ENCODE peak calls at places on chromosomes 4 and X, in four cellular contexts. X is A549, M is HepG2, E is K562. C is an unnamed sample.

GRCh38 chrX:53599781-53600396 is 86.6 kb downstream of the HUWE1 start:
- DNase-seq in X (no peak), M (no peak), E (no peak), C (no peak)

GRCh38 chr4:128163177-128164117 is 102.3 kb downstream of the LARP1B start:
- DNase-seq in E (no peak), X (peak), M (peak), C (no peak)

GRCh38 chr4:57154191-57154590 is 44.0 kb upstream of the IGFBP7 start:
- DNase-seq in M (no peak), X (no peak), E (no peak), C (no peak)

GRCh38 chrX:49137492-49137891 is 14.0 kb upstream of the GPKOW start:
- DNase-seq in M (peak), X (no peak), E (no peak), C (no peak)

GRCh38 chr4:63986253-63986652 is 423.0 kb downstream of the TECRL start:
- DNase-seq in E (no peak), M (no peak), X (no peak), C (no peak)

GRCh38 chr4:83378426-83378825 is 43.8 kb upstream of the HPSE start:
- DNase-seq in M (no peak), E (peak), X (peak), C (no peak)

GRCh38 chr4:114673306-114673705 is 74.7 kb downstream of the UGT8 start:
- DNase-seq in M (no peak), E (no peak), X (no peak), C (no peak)

GRCh38 chrX:111917591-111917990 is 41.6 kb downstream of the TRPC5OS start:
- DNase-seq in E (no peak), M (no peak), X (no peak), C (no peak)

GRCh38 chr4:71270901-71271300 is 67.9 kb upstream of the SLC4A4 start:
- DNase-seq in E (peak), X (peak), M (peak), C (no peak)

GRCh38 chrX:39309018-39309620 is 507.9 kb downstream of the MID1IP1 start:
- DNase-seq in M (no peak), X (peak), E (no peak), C (no peak)

GRCh38 chr4:137621056-137621455 is 88.8 kb upstream of the PCDH18 start:
- DNase-seq in M (no peak), E (no peak), X (no peak), C (no peak)

GRCh38 chrX:72392816-72393800 is 87.4 kb upstream of the CITED1 start:
- DNase-seq in M (no peak), E (no peak), X (no peak), C (no peak)

GRCh38 chr4:175308236-175308635 is 390.1 kb downstream of the ADAM29 start:
- DNase-seq in X (no peak), M (no peak), E (no peak), C (no peak)

GRCh38 chr4:101418055-101418454 is 70.7 kb upstream of the PPP3CA start:
- DNase-seq in X (no peak), M (no peak), E (no peak), C (no peak)
- TF ChIP-seq RNF2 in X (no peak), M (no peak), E (no peak), C (no peak)

GRCh38 chr4:74675673-74676279 is 118.5 kb downstream of the BTC start:
- DNase-seq in E (peak), X (peak), M (peak), C (no peak)
- TF ChIP-seq RFX5 in E (no peak), X (no peak), M (no peak), C (no peak)

GRCh38 chr4:2042947-2043395 is 16.2 kb upstream of the NAT8L start:
- DNase-seq in X (no peak), E (no peak), M (no peak), C (no peak)

GRCh38 chr4:2041234-2042130 is 17.6 kb upstream of the NAT8L start:
- DNase-seq in X (peak), E (peak), M (peak), C (peak)

GRCh38 chr4:2043396-2044118 is 15.6 kb upstream of the NAT8L start:
- DNase-seq in M (no peak), X (no peak), E (no peak), C (no peak)

GRCh38 chr4:2042207-2042946 is 16.8 kb upstream of the NAT8L start:
- DNase-seq in X (no peak), M (no peak), E (peak), C (peak)

GRCh38 chr4:2040391-2041233 is 18.5 kb upstream of the NAT8L start:
- DNase-seq in E (no peak), M (no peak), X (no peak), C (peak)
- TF ChIP-seq RNF2 in E (no peak), M (no peak), X (no peak), C (no peak)

GRCh38 chr4:45910511-45910910 is 213.3 kb downstream of the GABRG1 start:
- DNase-seq in E (no peak), X (no peak), M (no peak), C (no peak)
- TF ChIP-seq RFX5 in E (no peak), X (no peak), M (no peak), C (no peak)

GRCh38 chr4:123106741-123107140 is 184.3 kb upstream of the NUDT6 start:
- DNase-seq in X (no peak), E (no peak), M (no peak), C (no peak)
- TF ChIP-seq RNF2 in X (no peak), E (no peak), M (no peak), C (no peak)

GRCh38 chrX:135324463-135324862 is 15.2 kb downstream of the ETDC start:
- DNase-seq in M (peak), X (no peak), E (no peak), C (no peak)
- TF ChIP-seq RFX5 in M (no peak), X (no peak), E (no peak), C (no peak)

DNA sequence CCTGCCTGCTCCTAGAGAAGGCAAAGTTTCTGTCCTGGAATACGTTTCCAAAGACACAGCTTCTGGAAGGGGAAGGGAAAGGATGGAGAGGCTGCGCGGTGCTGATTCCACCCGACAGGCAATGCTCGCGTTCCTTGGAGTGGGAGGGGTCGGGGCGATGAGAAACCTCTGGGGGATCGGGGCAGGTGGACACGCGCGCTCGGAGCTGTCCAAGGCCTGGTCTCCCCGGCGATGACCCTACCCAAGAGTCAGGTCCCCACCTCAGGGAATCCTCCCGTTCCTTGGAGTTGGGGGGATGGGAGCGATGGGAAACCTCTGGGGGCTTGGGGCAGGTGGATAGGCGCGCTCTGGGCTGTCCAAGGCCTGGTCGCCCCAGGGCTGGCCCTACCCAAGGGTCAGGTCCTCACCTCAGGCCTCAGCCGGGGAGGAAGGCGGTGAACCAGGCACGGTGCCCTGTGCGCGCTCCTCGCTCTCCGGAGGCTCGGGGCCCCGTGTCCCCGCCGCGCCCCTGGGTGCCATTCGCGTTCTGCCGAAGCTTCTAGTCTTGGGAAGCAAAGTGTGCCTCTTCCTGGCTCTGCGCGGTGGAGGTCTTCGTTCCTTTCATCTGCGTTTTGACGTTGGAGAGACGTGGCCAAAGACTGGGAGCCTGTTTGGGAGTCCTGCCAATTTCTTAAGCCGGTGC is 10.6 kb upstream of the SHOX start:
- DNase-seq in E (no peak), M (no peak), X (no peak), C (peak)
- TF ChIP-seq RNF2 in E (no peak), M (no peak), X (no peak), C (peak)

GRCh38 chrX:15960237-15960636 is 105.6 kb upstream of the AP1S2 start:
- DNase-seq in E (no peak), M (no peak), X (no peak), C (no peak)

GRCh38 chrX:15963858-15964257 is 109.2 kb upstream of the AP1S2 start:
- DNase-seq in X (no peak), M (no peak), E (no peak), C (no peak)
- TF ChIP-seq RFX5 in X (no peak), M (no peak), E (no peak), C (no peak)

DNA sequence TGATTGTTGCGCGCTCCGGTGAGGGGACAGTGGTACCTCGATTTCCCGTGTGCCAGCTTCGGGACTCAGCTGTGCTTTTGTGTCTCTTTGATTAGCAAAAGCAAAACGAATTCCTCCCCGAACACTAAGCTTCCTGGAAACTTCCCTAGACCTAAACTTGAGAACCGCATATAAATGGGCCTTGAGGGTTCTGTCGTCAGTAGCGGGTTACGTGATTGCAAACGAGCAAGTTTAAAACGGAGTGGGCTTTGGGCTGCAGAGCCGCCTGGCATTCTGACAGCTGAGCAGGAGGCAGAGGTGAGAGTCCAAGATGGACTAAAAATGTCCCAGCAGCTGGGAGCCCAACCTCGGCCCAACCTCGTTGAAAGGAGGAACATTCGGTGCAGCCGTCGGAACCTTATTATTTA is 1.2 kb upstream of the TAPT1 start:
- DNase-seq in M (peak), X (peak), E (peak), C (no peak)
- TF ChIP-seq RNF2 in M (no peak), X (no peak), E (no peak), C (no peak)

DNA sequence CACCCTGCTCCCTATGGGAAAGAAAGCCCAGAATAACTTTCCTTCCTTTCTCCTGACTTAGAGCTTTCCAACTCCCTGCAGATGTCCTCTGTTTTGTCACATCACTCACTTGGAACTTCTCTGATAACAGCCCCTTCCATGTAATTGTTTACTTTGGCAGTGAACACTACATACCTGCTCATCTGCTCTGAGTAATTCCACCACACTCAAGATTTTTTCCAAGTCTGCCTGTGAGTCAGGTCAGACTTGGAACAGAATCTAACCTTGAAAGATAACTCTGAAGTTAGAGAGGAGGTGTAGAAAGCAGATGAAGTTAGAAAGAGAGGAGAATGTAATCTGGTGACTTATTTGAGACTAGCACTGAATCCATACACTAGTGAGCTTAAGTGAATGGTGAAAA is 7.4 kb downstream of the MAGEB10 start:
- DNase-seq in E (no peak), X (peak), M (no peak), C (no peak)
- TF ChIP-seq RFX5 in E (no peak), X (no peak), M (no peak), C (no peak)